ENCODE peak calls at places on chromosomes 6 and 20, in six cellular contexts. R is GM23338, M is GM12878, B is H1, H is K562, L is HepG2. G is an unnamed sample.

GRCh38 chr6:128174724-128175123 is 273.9 kb upstream of the THEMIS start:
- DNase-seq in R (no peak), M (no peak), B (no peak), H (no peak), L (peak; percentile 28), G (no peak)

GRCh38 chr20:8209061-8209460 is 77.0 kb downstream of the PLCB1 start:
- DNase-seq in R (no peak), M (peak; percentile 32), B (no peak), H (no peak), L (no peak), G (no peak)

GRCh38 chr6:153172815-153173214 is 41.7 kb upstream of the RGS17 start:
- DNase-seq in R (no peak), M (no peak), B (no peak), H (no peak), L (no peak), G (no peak)

GRCh38 chr6:163751032-163751525 is 336.6 kb downstream of the QKI start:
- DNase-seq in R (no peak), M (no peak), B (no peak), H (no peak), L (no peak), G (no peak)

GRCh38 chr20:12395404-12396159 is 477.9 kb downstream of the BTBD3 start:
- DNase-seq in R (no peak), M (no peak), B (no peak), H (no peak), L (no peak), G (no peak)

GRCh38 chr20:11459090-11459877 is 458.4 kb upstream of the BTBD3 start:
- DNase-seq in R (no peak), M (no peak), B (no peak), H (no peak), L (no peak), G (no peak)

GRCh38 chr20:22920898-22921297 is 114.2 kb upstream of the SSTR4 start:
- DNase-seq in R (no peak), M (no peak), B (no peak), H (no peak), L (no peak), G (no peak)

GRCh38 chr20:46512943-46513844 is at the start of gene ZNF334:
- DNase-seq in R (peak; percentile 96), M (no peak), B (peak; percentile 91), H (peak; percentile 52), L (peak; percentile 69), G (peak; percentile 88)

GRCh38 chr6:167987811-167988495 is 9.5 kb upstream of the KIF25 start:
- DNase-seq in R (no peak), M (no peak), B (peak; percentile 28), H (no peak), L (no peak), G (no peak)

GRCh38 chr6:108801331-108801730 is 46.9 kb upstream of the ARMC2 start:
- DNase-seq in R (peak; percentile 14), M (no peak), B (no peak), H (no peak), L (no peak), G (no peak)

GRCh38 chr20:17611540-17612286 is 41.8 kb downstream of the DSTN start:
- DNase-seq in R (peak; percentile 73), M (no peak), B (peak; percentile 70), H (no peak), L (peak; percentile 65), G (peak; percentile 61)

GRCh38 chr20:17608701-17609497 is 39.0 kb downstream of the DSTN start:
- DNase-seq in R (no peak), M (no peak), B (no peak), H (no peak), L (no peak), G (no peak)

GRCh38 chr20:17610566-17611289 is 40.9 kb downstream of the DSTN start:
- DNase-seq in R (peak; percentile 23), M (no peak), B (no peak), H (no peak), L (no peak), G (no peak)

GRCh38 chr20:17611290-17611539 is 41.3 kb downstream of the DSTN start:
- DNase-seq in R (no peak), M (no peak), B (no peak), H (no peak), L (no peak), G (no peak)

DNA sequence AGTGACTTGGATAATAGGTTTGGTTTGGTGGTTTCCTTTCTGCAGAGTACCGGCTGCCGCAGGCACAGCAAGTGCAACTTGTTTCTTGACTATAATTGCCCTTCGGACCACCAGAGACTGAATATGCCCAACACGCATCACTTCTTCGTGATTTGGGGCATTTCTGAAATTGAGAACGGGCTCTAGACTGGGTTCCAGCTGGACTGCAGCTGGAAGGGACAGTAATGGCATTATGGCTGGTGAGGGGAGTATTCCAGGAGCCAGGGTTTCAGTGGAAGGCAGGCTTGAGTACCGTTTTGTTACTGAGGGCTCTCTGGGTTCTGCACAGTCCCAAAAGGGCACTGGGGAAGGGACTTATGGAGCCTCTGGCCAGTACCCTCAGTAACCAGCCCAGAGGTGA is 40.1 kb downstream of the DSTN start:
- DNase-seq in R (no peak), M (no peak), B (peak; percentile 43), H (no peak), L (no peak), G (no peak)
- TF ChIP-seq CREB1 in R (no peak), M (no peak), B (no peak), H (no peak), L (no peak), G (no peak)

GRCh38 chr6:85004283-85005010 is 240.0 kb upstream of the TBX18 start:
- DNase-seq in R (no peak), M (no peak), B (no peak), H (no peak), L (no peak), G (no peak)
- TF ChIP-seq CREB1 in R (no peak), M (no peak), B (no peak), H (no peak), L (no peak), G (no peak)

DNA sequence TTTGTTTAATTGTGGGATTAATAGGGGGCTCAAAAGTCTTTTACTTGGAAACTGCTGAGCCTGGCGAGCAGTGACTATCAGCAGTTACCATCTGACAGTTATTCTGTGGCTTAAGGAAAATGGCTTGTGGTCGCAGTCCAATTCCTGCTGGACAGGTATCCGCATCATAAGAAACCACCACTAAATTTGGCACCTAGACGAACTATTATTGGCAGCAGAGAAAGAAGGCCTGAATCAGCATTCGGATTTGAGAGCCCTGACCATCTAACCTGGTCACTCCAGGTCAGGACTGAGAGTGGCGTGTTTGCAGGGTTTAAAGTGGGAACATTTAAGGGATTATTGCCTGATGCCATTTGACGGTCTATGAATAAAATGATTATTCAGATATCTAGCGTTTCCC is 146.4 kb downstream of the RPS12 start:
- DNase-seq in R (no peak), M (no peak), B (no peak), H (no peak), L (no peak), G (no peak)
- TF ChIP-seq CREB1 in R (no peak), M (no peak), B (no peak), H (no peak), L (no peak), G (no peak)

DNA sequence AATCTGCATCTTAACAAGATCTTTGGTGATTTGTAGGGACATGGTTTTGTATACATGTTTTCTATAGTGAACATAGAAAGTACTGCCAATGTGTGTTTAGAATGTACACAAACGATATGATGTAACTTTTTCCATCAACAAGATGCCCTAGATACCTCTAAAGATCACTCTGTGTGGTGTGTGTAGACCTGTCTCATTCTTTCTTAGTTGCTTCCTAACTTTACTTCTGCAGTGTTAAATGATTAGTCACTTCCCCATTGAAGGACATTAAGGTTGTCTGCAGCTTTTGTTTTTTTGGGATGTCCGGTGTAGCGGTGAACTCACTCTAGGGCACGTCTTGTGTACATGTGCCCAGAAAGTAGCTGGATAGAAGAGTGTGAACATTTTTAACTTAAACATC is 35.9 kb downstream of the CDYL start:
- DNase-seq in R (no peak), M (no peak), B (no peak), H (no peak), L (no peak), G (no peak)
- TF ChIP-seq CREB1 in R (no peak), M (no peak), B (no peak), H (no peak), L (no peak), G (no peak)

GRCh38 chr6:30101423-30101938 is 11.4 kb downstream of the TRIM31 start:
- DNase-seq in R (peak; percentile 27), M (no peak), B (no peak), H (no peak), L (peak; percentile 29), G (no peak)
- TF ChIP-seq CREB1 in R (no peak), M (no peak), B (no peak), H (no peak), L (no peak), G (no peak)

GRCh38 chr6:25311251-25311910 is 32.2 kb downstream of the CARMIL1 start:
- DNase-seq in R (no peak), M (no peak), B (no peak), H (no peak), L (no peak), G (no peak)
- TF ChIP-seq CREB1 in R (no peak), M (no peak), B (no peak), H (no peak), L (no peak), G (no peak)

GRCh38 chr6:11495565-11496145 is 41.9 kb upstream of the TMEM170B start:
- DNase-seq in R (no peak), M (no peak), B (no peak), H (no peak), L (no peak), G (no peak)
- TF ChIP-seq CREB1 in R (no peak), M (no peak), B (no peak), H (no peak), L (no peak), G (no peak)

DNA sequence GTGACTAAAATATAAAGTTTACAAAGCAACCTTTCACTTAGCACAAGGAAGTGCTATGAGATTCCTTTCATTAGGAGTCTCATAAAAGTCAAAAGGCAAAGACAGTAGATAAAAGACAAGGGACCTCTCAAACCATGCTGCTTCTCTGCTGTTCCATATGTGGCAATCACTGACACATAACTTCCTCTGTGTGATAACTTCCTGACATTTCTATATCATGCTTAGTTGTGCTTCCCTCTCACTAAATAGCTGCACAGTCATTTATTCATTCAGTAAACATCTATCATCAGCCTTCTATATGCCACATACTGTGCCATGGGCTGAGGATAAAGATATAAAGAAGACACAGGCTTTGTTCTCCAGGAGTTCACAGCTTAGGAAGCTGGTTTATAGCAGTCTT is 214.8 kb upstream of the GRIK2 start:
- DNase-seq in R (no peak), M (no peak), B (no peak), H (no peak), L (no peak), G (no peak)
- TF ChIP-seq CREB1 in R (no peak), M (no peak), B (no peak), H (no peak), L (no peak), G (no peak)

GRCh38 chr20:33282991-33283555 is at the start of gene BPIFB1:
- DNase-seq in R (no peak), M (no peak), B (no peak), H (no peak), L (peak; percentile 46), G (no peak)

GRCh38 chr20:33280775-33281174 is 2.2 kb upstream of the BPIFB1 start:
- DNase-seq in R (no peak), M (no peak), B (no peak), H (no peak), L (no peak), G (no peak)

GRCh38 chr20:33282196-33282934 is 649 bp upstream of the BPIFB1 start:
- DNase-seq in R (no peak), M (no peak), B (no peak), H (no peak), L (no peak), G (no peak)

GRCh38 chr20:33280000-33280680 is 2.9 kb upstream of the BPIFB1 start:
- DNase-seq in R (no peak), M (no peak), B (no peak), H (no peak), L (peak; percentile 53), G (no peak)

GRCh38 chr20:33281550-33282146 is 1.4 kb upstream of the BPIFB1 start:
- DNase-seq in R (no peak), M (no peak), B (no peak), H (no peak), L (no peak), G (no peak)
- TF ChIP-seq CREB1 in R (no peak), M (no peak), B (no peak), H (no peak), L (no peak), G (no peak)